ENCODE peak calls at places on chromosomes 3 and 15, in nine cellular contexts. B is HCT116, N is BJ, D is astrocyte of the cerebellum, A is WERI-Rb-1, Z is lower leg skin, W is ascending aorta, U is esophagus squamous epithelium, Y is tibial nerve. L is an unnamed sample.

GRCh38 chr3:138862924-138863775 is 28.4 kb upstream of the PIK3CB start:
- DNase-seq in W (no peak), Y (no peak), U (no peak), D (peak; percentile 32), B (peak; percentile 81), A (no peak), Z (no peak), N (no peak), L (no peak)

GRCh38 chr3:159804726-159805410 is 183.8 kb upstream of the IL12A start:
- DNase-seq in N (no peak), W (peak; percentile 87), Z (no peak), Y (peak; percentile 60), B (peak; percentile 60), A (peak; percentile 66), U (no peak), D (peak; percentile 81), L (no peak)

GRCh38 chr15:51079226-51079625 is 15.5 kb downstream of the TNFAIP8L3 start:
- DNase-seq in B (no peak), Y (no peak), D (no peak), A (no peak), W (no peak), U (no peak), Z (no peak), N (no peak), L (no peak)

GRCh38 chr3:128094295-128095151 is 29.1 kb downstream of the RUVBL1 start:
- DNase-seq in A (no peak), Z (no peak), Y (no peak), N (no peak), U (no peak), B (no peak), D (no peak), W (no peak), L (no peak)

GRCh38 chr3:58962816-58963215 is 87.0 kb downstream of the CFAP20DC start:
- DNase-seq in U (no peak), A (no peak), Z (no peak), B (no peak), D (no peak), W (no peak), N (no peak), Y (no peak), L (peak; percentile 28)

GRCh38 chr15:78007211-78007956 is 70.1 kb downstream of the TBC1D2B start:
- DNase-seq in Y (no peak), U (no peak), N (no peak), Z (peak; percentile 57), D (no peak), A (no peak), B (no peak), W (no peak), L (no peak)

GRCh38 chr3:179942560-179943075 is 94.1 kb downstream of the PEX5L start:
- DNase-seq in Y (no peak), Z (no peak), U (no peak), D (no peak), A (no peak), B (no peak), W (no peak), N (no peak), L (no peak)

GRCh38 chr3:169152319-169152718 is 511.2 kb downstream of the MECOM start:
- DNase-seq in U (no peak), Y (no peak), W (no peak), B (no peak), N (no peak), A (peak; percentile 20), Z (no peak), D (no peak), L (no peak)

GRCh38 chr3:198030726-198031125 is 70.7 kb downstream of the LMLN start:
- DNase-seq in A (no peak), Y (no peak), B (no peak), Z (no peak), U (no peak), W (no peak), N (no peak), D (no peak), L (no peak)

GRCh38 chr3:182364323-182364722 is 429.0 kb upstream of the ATP11B start:
- DNase-seq in U (no peak), A (no peak), Y (peak; percentile 6), B (peak; percentile 37), W (no peak), Z (no peak), D (peak; percentile 16), N (no peak), L (no peak)

GRCh38 chr3:32791833-32792232 is 26.0 kb upstream of the TRIM71 start:
- DNase-seq in Z (no peak), B (no peak), N (peak; percentile 54), A (no peak), W (no peak), Y (no peak), U (no peak), D (no peak), L (no peak)

GRCh38 chr3:108099203-108099602 is 8.4 kb upstream of the CD47 start:
- DNase-seq in Y (no peak), W (no peak), B (no peak), D (no peak), N (no peak), Z (no peak), U (no peak), A (no peak), L (no peak)

GRCh38 chr15:41438206-41438605 is 21.3 kb downstream of the RTF1 start:
- DNase-seq in N (no peak), Y (no peak), A (no peak), U (no peak), D (no peak), B (no peak), Z (peak; percentile 12), W (no peak), L (no peak)

GRCh38 chr3:69357196-69357595 is 28.7 kb downstream of the FRMD4B start:
- DNase-seq in W (no peak), Z (no peak), N (no peak), D (no peak), Y (no peak), B (no peak), A (no peak), U (no peak), L (no peak)

GRCh38 chr15:61122624-61123375 is 106.3 kb downstream of the RORA start:
- DNase-seq in Z (no peak), Y (no peak), A (no peak), U (no peak), W (no peak), N (no peak), D (no peak), B (no peak), L (no peak)

GRCh38 chr3:40292637-40293036 is 16.9 kb upstream of the EIF1B start:
- DNase-seq in U (no peak), Y (no peak), B (no peak), N (no peak), Z (no peak), W (no peak), A (no peak), D (no peak), L (no peak)

GRCh38 chr3:52315006-52315405 is 1.1 kb upstream of the DNAH1 start:
- DNase-seq in W (no peak), Z (no peak), B (no peak), A (no peak), U (no peak), Y (no peak), D (no peak), N (no peak), L (no peak)

GRCh38 chr15:40743466-40743865 is 11.6 kb downstream of the RMDN3 start:
- DNase-seq in W (peak; percentile 27), D (no peak), Z (no peak), B (no peak), A (no peak), Y (no peak), N (no peak), U (no peak), L (no peak)

GRCh38 chr15:91865903-91866302 is 12.4 kb downstream of the SLCO3A1 start:
- DNase-seq in Y (no peak), U (no peak), B (no peak), D (no peak), N (no peak), W (no peak), A (no peak), Z (no peak), L (no peak)

GRCh38 chr15:91866371-91866905 is 12.9 kb downstream of the SLCO3A1 start:
- DNase-seq in B (no peak), U (no peak), N (no peak), Y (no peak), A (no peak), W (no peak), Z (no peak), D (no peak), L (no peak)

GRCh38 chr15:91865486-91865885 is 12.0 kb downstream of the SLCO3A1 start:
- DNase-seq in W (no peak), A (no peak), D (no peak), Z (no peak), Y (no peak), N (no peak), B (no peak), U (no peak), L (no peak)

GRCh38 chr15:91867581-91868026 is 14.1 kb downstream of the SLCO3A1 start:
- DNase-seq in W (peak; percentile 92), A (no peak), Y (no peak), D (peak; percentile 68), Z (peak; percentile 93), B (peak; percentile 61), U (no peak), N (peak; percentile 58), L (peak; percentile 66)

GRCh38 chr15:91866971-91867372 is 13.5 kb downstream of the SLCO3A1 start:
- DNase-seq in A (no peak), Z (no peak), Y (no peak), D (no peak), N (no peak), U (no peak), W (peak; percentile 70), B (no peak), L (no peak)
- H3K4me3 ChIP-seq in A (no peak overlapping the region), Z (no peak overlapping the region), Y (no peak overlapping the region), D (no peak overlapping the region), N (no peak overlapping the region), U (peak overlapping the region; percentile 0), W (no peak overlapping the region), B (no peak overlapping the region), L (no peak overlapping the region)

DNA sequence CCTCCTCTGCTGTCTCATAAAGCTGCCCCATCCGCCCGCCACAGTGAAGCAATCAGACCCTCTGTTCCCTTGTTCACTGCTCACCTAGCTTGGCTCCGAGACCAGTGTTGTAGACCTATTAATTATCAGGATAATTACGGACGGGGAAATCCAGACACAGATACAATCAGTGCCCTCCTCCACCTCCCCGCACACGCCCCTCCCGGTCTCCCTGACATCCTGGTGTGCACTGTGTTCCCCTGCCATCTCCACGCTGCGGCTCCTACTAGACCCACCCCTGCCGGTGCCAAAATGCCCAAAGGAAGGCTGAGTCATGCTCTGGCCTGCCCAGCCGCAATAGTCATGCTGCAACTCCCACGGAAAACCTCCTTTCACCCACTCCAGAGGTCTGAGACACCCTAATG is 277.3 kb upstream of the TLE3 start:
- DNase-seq in U (no peak), W (peak; percentile 78), Z (peak; percentile 82), D (no peak), N (no peak), B (no peak), Y (no peak), A (no peak), L (peak; percentile 3)
- TF ChIP-seq CTCF in U (no peak), W (no peak), Z (no peak), D (no peak), N (no peak), B (no peak), Y (no peak), A (no peak), L (no peak)

GRCh38 chr15:73368301-73369072 is at the start of gene HCN4:
- DNase-seq in D (no peak), Y (no peak), A (peak; percentile 40), B (no peak), W (no peak), U (no peak), N (no peak), Z (no peak), L (no peak)
- H3K4me3 ChIP-seq in D (peak within 1 kb of the TSS; percentile 21), Y (peak within 1 kb of the TSS; percentile 15), A (peak within 1 kb of the TSS; percentile 51), B (peak within 1 kb of the TSS; percentile 33), W (peak within 1 kb of the TSS; percentile 36), U (peak within 1 kb of the TSS; percentile 16), N (no peak within 1 kb of the TSS), Z (no peak within 1 kb of the TSS), L (no peak within 1 kb of the TSS)

GRCh38 chr15:64859226-64859625 is 17.5 kb downstream of the PLEKHO2 start:
- DNase-seq in Y (no peak), U (no peak), D (no peak), W (no peak), A (no peak), N (no peak), Z (no peak), B (no peak), L (no peak)
- TF ChIP-seq CTCF in Y (no peak), U (no peak), D (no peak), W (no peak), A (no peak), N (no peak), Z (no peak), B (no peak), L (no peak)